ENCODE peak calls at places on chromosome 1, in six cellular contexts. M, V, Z, Y, B and Q are unnamed samples.

GRCh38 chr1:218281285-218281684 is 3.8 kb upstream of the RRP15 start:
- DNase-seq in B (no peak), Y (peak), V (no peak), M (no peak), Z (peak), Q (no peak)

GRCh38 chr1:42484382-42484781 is 21.3 kb downstream of the CCDC30 start:
- DNase-seq in M (no peak), Z (peak), B (no peak), Y (no peak), V (no peak), Q (no peak)

GRCh38 chr1:32977546-32978087 is 13.0 kb upstream of the RNF19B start:
- DNase-seq in V (no peak), M (no peak), B (no peak), Z (no peak), Y (no peak), Q (no peak)

GRCh38 chr1:247401310-247402098 is 14.5 kb upstream of the NLRP3 start:
- DNase-seq in Y (no peak), B (no peak), V (no peak), Z (no peak), M (no peak), Q (no peak)

GRCh38 chr1:11654571-11655262 is at the start of gene FBXO44:
- DNase-seq in M (peak), Z (no peak), B (peak), Y (no peak), V (peak), Q (no peak)

GRCh38 chr1:55640708-55641473 is 425.7 kb upstream of the USP24 start:
- DNase-seq in V (peak), M (no peak), Y (no peak), B (peak), Z (no peak), Q (no peak)

GRCh38 chr1:80375662-80376061 is 1369.1 kb upstream of the ADGRL4 start:
- DNase-seq in B (no peak), V (no peak), Y (no peak), Z (peak), M (no peak), Q (no peak)

GRCh38 chr1:117368116-117369108 is 1.2 kb downstream of the MAN1A2 start:
- DNase-seq in B (peak), V (no peak), Y (peak), Z (no peak), M (no peak), Q (no peak)

GRCh38 chr1:81323862-81324261 is 476.9 kb upstream of the ADGRL2 start:
- DNase-seq in V (no peak), B (no peak), Y (no peak), Z (no peak), M (no peak), Q (no peak)

GRCh38 chr1:210523830-210524229 is 195.1 kb downstream of the HHAT start:
- DNase-seq in Y (no peak), V (no peak), Z (no peak), B (no peak), M (no peak), Q (no peak)

GRCh38 chr1:163928080-163928479 is 606.3 kb downstream of the NUF2 start:
- DNase-seq in Z (no peak), M (no peak), V (no peak), B (no peak), Y (no peak), Q (no peak)

GRCh38 chr1:172742599-172743500 is 83.9 kb downstream of the FASLG start:
- DNase-seq in V (peak), B (peak), Y (peak), Z (peak), M (no peak), Q (no peak)

GRCh38 chr1:192131914-192132313 is 26.3 kb upstream of the RGS18 start:
- DNase-seq in B (no peak), V (no peak), M (no peak), Y (no peak), Z (no peak), Q (no peak)

GRCh38 chr1:221013691-221014293 is 134.5 kb downstream of the HLX start:
- DNase-seq in B (no peak), V (no peak), Y (no peak), Z (no peak), M (no peak), Q (no peak)

GRCh38 chr1:237470712-237471310 is 419.9 kb downstream of the ZP4 start:
- DNase-seq in B (no peak), M (no peak), V (peak), Y (no peak), Z (peak), Q (no peak)

GRCh38 chr1:86380257-86380861 is 15.8 kb downstream of the ODF2L start:
- DNase-seq in B (no peak), M (no peak), Y (peak), V (peak), Z (peak), Q (peak)

GRCh38 chr1:94098585-94099111 is 22.3 kb downstream of the ABCA4 start:
- DNase-seq in M (no peak), V (no peak), Y (no peak), B (no peak), Z (no peak), Q (no peak)

GRCh38 chr1:199809311-199809710 is 218.2 kb upstream of the NR5A2 start:
- DNase-seq in M (no peak), B (no peak), Y (no peak), Z (no peak), V (no peak), Q (no peak)

GRCh38 chr1:16066245-16066644 is 7.2 kb downstream of the FAM131C start:
- DNase-seq in B (no peak), V (no peak), Y (no peak), M (no peak), Z (no peak), Q (no peak)

GRCh38 chr1:77446841-77447555 is 165.2 kb downstream of the AK5 start:
- DNase-seq in Z (no peak), M (no peak), Y (no peak), B (no peak), V (no peak), Q (no peak)

GRCh38 chr1:171267391-171267790 is 19.1 kb downstream of the FMO1 start:
- DNase-seq in Z (no peak), M (no peak), Y (no peak), B (no peak), V (no peak), Q (no peak)

GRCh38 chr1:56799605-56800398 is 19.4 kb downstream of the FYB2 start:
- DNase-seq in V (no peak), Z (no peak), M (no peak), B (no peak), Y (no peak), Q (no peak)

GRCh38 chr1:50968884-50969610 is 998 bp upstream of the CDKN2C start:
- DNase-seq in M (peak), V (peak), Z (peak), Y (peak), B (peak), Q (no peak)

GRCh38 chr1:31196685-31197084 is 43.0 kb downstream of the NKAIN1 start:
- DNase-seq in M (no peak), B (no peak), Z (no peak), V (no peak), Y (no peak), Q (no peak)

GRCh38 chr1:41490911-41491310 is 6.4 kb upstream of the EDN2 start:
- DNase-seq in Z (no peak), B (no peak), M (no peak), V (no peak), Y (no peak), Q (no peak)

GRCh38 chr1:115068780-115069179 is 20.5 kb downstream of the TSPAN2 start:
- DNase-seq in M (no peak), V (no peak), Z (no peak), B (no peak), Y (no peak), Q (no peak)

GRCh38 chr1:93463960-93464359 is 16.0 kb downstream of the FNBP1L start:
- DNase-seq in Y (no peak), M (no peak), V (no peak), Z (no peak), B (no peak), Q (no peak)